ENCODE peak calls at places on chromosomes 12 and 14, in nine cellular contexts. B, C, X, R, D, L, F, I and J are unnamed samples.

GRCh38 chr12:52615208-52615868 is 3.0 kb downstream of the KRT73 start:
- DNase-seq in B (peak; percentile 6), C (peak; percentile 2), X (no peak), R (no peak), D (no peak), L (no peak), F (no peak), I (no peak), J (no peak)

GRCh38 chr12:92136021-92136735 is 9.5 kb downstream of the BTG1 start:
- DNase-seq in B (no peak), C (no peak), X (no peak), R (no peak), D (no peak), L (no peak), F (no peak), I (no peak), J (no peak)

GRCh38 chr14:22974530-22975313 is 7.6 kb downstream of the AJUBA start:
- DNase-seq in B (no peak), C (no peak), X (no peak), R (no peak), D (no peak), L (no peak), F (no peak), I (no peak), J (peak; percentile 57)

GRCh38 chr12:52390739-52391617 is 5.5 kb upstream of the KRT84 start:
- DNase-seq in B (no peak), C (peak; percentile 13), X (no peak), R (no peak), D (no peak), L (no peak), F (no peak), I (peak; percentile 50), J (no peak)

GRCh38 chr12:121762269-121762668 is 31.2 kb downstream of the RHOF start:
- DNase-seq in B (peak; percentile 34), C (peak; percentile 47), X (no peak), R (no peak), D (no peak), L (no peak), F (no peak), I (no peak), J (no peak)

GRCh38 chr12:44835641-44836379 is 40.3 kb downstream of the NELL2 start:
- DNase-seq in B (peak; percentile 0), C (no peak), X (no peak), R (no peak), D (no peak), L (no peak), F (no peak), I (no peak), J (no peak)

GRCh38 chr12:107400686-107401447 is 284.7 kb upstream of the PWP1 start:
- DNase-seq in B (peak; percentile 59), C (peak; percentile 32), X (peak; percentile 67), R (no peak), D (no peak), L (no peak), F (no peak), I (no peak), J (no peak)

GRCh38 chr12:106986135-106986534 is 811 bp downstream of the MTERF2 start:
- DNase-seq in B (no peak), C (no peak), X (no peak), R (no peak), D (no peak), L (no peak), F (no peak), I (no peak), J (no peak)

GRCh38 chr14:100490252-100490651 is 97.0 kb downstream of the BEGAIN start:
- DNase-seq in B (no peak), C (no peak), X (no peak), R (no peak), D (no peak), L (no peak), F (no peak), I (no peak), J (no peak)

GRCh38 chr12:62977419-62977818 is 42.5 kb upstream of the PPM1H start:
- DNase-seq in B (peak; percentile 19), C (no peak), X (no peak), R (no peak), D (no peak), L (no peak), F (no peak), I (no peak), J (no peak)

GRCh38 chr12:125193798-125194562 is 128.7 kb downstream of the AACS start:
- DNase-seq in B (peak; percentile 36), C (peak; percentile 24), X (no peak), R (no peak), D (no peak), L (no peak), F (no peak), I (no peak), J (no peak)

GRCh38 chr14:23285530-23286019 is 357 bp downstream of the HOMEZ start:
- DNase-seq in B (no peak), C (no peak), X (no peak), R (no peak), D (no peak), L (no peak), F (no peak), I (no peak), J (no peak)

GRCh38 chr12:101277443-101277842 is 2.5 kb upstream of the UTP20 start:
- DNase-seq in B (no peak), C (no peak), X (no peak), R (no peak), D (no peak), L (no peak), F (no peak), I (no peak), J (no peak)

GRCh38 chr14:32185097-32185496 is 16.7 kb upstream of the RNU6-7 start:
- DNase-seq in B (no peak), C (no peak), X (no peak), R (no peak), D (no peak), L (no peak), F (no peak), I (no peak), J (no peak)

GRCh38 chr14:92040431-92041040 is 677 bp upstream of the TRIP11 start:
- DNase-seq in B (peak; percentile 45), C (peak; percentile 61), X (no peak), R (no peak), D (no peak), L (no peak), F (no peak), I (no peak), J (no peak)

GRCh38 chr14:88681755-88682494 is 110.8 kb downstream of the EML5 start:
- DNase-seq in B (no peak), C (no peak), X (no peak), R (no peak), D (no peak), L (no peak), F (no peak), I (no peak), J (no peak)

DNA sequence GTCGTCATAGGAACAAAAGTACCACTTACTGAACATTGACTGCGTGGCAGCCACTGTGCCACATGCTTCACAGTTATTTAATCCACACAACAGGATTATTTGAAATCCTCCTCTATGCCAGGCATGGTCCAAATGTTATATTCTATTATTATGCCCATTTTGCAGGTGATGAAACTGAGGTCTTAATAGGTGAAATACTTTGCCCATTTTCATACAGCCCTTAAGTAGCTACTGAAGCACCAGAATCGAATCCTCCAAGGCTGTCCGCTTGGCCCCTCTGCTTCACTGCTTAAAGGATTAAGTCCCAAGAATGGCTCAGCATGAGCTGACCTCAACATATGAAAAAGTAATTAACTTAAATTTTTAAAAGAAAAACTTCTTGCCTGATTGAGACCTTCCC is 212.8 kb downstream of the EGLN3 start:
- DNase-seq in B (no peak), C (no peak), X (no peak), R (no peak), D (no peak), L (no peak), F (no peak), I (no peak), J (no peak)
- H3K36me3 ChIP-seq in B (no peaks in the 10 kb centered on the region), C (no peaks in the 10 kb centered on the region), X (no peaks in the 10 kb centered on the region), R (no peaks in the 10 kb centered on the region), D (no peaks in the 10 kb centered on the region), L (no peaks in the 10 kb centered on the region), F (no peaks in the 10 kb centered on the region), I (no peaks in the 10 kb centered on the region), J (no peaks in the 10 kb centered on the region)

GRCh38 chr14:30681752-30682355 is 59.7 kb downstream of the SCFD1 start:
- DNase-seq in B (no peak), C (peak; percentile 14), X (no peak), R (no peak), D (no peak), L (no peak), F (no peak), I (no peak), J (no peak)
- TF ChIP-seq CTCF in B (peak; percentile 27), C (peak; percentile 39), X (no peak), R (no peak), D (peak; percentile 86), L (no peak), F (no peak), I (no peak), J (no peak)

GRCh38 chr12:104329697-104330096 is 26.2 kb downstream of the EID3 start:
- DNase-seq in B (no peak), C (no peak), X (no peak), R (no peak), D (no peak), L (no peak), F (no peak), I (no peak), J (no peak)

GRCh38 chr12:104333692-104334255 is 30.2 kb downstream of the EID3 start:
- DNase-seq in B (no peak), C (no peak), X (no peak), R (no peak), D (no peak), L (no peak), F (no peak), I (no peak), J (no peak)

GRCh38 chr12:104334581-104334980 is 31.0 kb downstream of the EID3 start:
- DNase-seq in B (no peak), C (no peak), X (no peak), R (no peak), D (no peak), L (no peak), F (no peak), I (no peak), J (no peak)

GRCh38 chr12:104328790-104329189 is 25.3 kb downstream of the EID3 start:
- DNase-seq in B (no peak), C (no peak), X (no peak), R (no peak), D (no peak), L (no peak), F (no peak), I (no peak), J (no peak)

DNA sequence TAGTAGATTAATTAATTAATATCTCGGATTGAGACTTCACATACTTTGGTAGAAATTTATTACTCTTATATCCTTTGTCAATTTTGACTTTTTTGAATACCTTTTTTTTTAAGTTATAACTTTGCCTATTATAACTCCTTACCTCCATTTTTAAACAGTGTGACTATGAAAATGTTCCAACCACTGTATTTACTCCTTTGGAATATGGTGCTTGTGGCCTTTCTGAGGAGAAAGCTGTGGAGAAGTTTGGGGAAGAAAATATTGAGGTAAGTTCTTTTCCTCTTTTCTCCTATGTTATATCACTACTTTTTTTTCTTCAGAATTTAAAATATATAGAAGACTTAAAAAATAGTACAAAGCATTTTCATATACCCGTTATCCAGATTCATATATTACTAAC is 27.8 kb downstream of the EID3 start:
- DNase-seq in B (no peak), C (no peak), X (no peak), R (no peak), D (no peak), L (no peak), F (no peak), I (no peak), J (no peak)
- H3K4me1 ChIP-seq in B (no peaks in the 10 kb centered on the region), C (peaks cover 2% of the 10 kb centered on the region), X (no peaks in the 10 kb centered on the region), R (no peaks in the 10 kb centered on the region), D (no peaks in the 10 kb centered on the region), L (no peaks in the 10 kb centered on the region), F (no peaks in the 10 kb centered on the region), I (no peaks in the 10 kb centered on the region), J (no peaks in the 10 kb centered on the region)

GRCh38 chr12:64759035-64759894 is at the start of gene GNS:
- DNase-seq in B (peak; percentile 79), C (peak; percentile 89), X (peak; percentile 98), R (peak; percentile 95), D (peak; percentile 86), L (peak; percentile 97), F (peak; percentile 95), I (peak; percentile 99), J (peak; percentile 97)
- H3K36me3 ChIP-seq in B (no peaks in the 10 kb centered on the region), C (no peaks in the 10 kb centered on the region), X (no peaks in the 10 kb centered on the region), R (no peaks in the 10 kb centered on the region), D (no peaks in the 10 kb centered on the region), L (no peaks in the 10 kb centered on the region), F (no peaks in the 10 kb centered on the region), I (no peaks in the 10 kb centered on the region), J (peaks cover 9% of the 10 kb centered on the region)